ENCODE peak calls at places on chromosome 13, in four cellular contexts. T is lung, X is kidney epithelial cell, B is fibroblast of lung. G is an unnamed sample.

GRCh38 chr13:25906211-25906661 is 145.6 kb downstream of the SHISA2 start:
- DNase-seq in B (no peak), T (no peak), X (no peak), G (no peak)

GRCh38 chr13:48504606-48505369 is 28.1 kb downstream of the RCBTB2 start:
- DNase-seq in X (no peak), T (no peak), B (no peak), G (no peak)

GRCh38 chr13:101700598-101700997 is 248.1 kb downstream of the ITGBL1 start:
- DNase-seq in B (peak), X (no peak), T (no peak), G (peak)

GRCh38 chr13:23488442-23488841 is 54.9 kb upstream of the SACS start:
- DNase-seq in T (no peak), B (peak), X (no peak), G (no peak)

GRCh38 chr13:23960566-23961156 is 63.4 kb upstream of the C1QTNF9B start:
- DNase-seq in B (peak), T (no peak), X (no peak), G (no peak)

GRCh38 chr13:76848596-76848995 is 37.6 kb downstream of the KCTD12 start:
- DNase-seq in X (no peak), T (peak), B (no peak), G (no peak)

GRCh38 chr13:36480726-36481485 is 48.6 kb downstream of the CCNA1 start:
- DNase-seq in B (no peak), T (no peak), X (no peak), G (no peak)

GRCh38 chr13:26656919-26657318 is 99.4 kb downstream of the WASF3 start:
- DNase-seq in X (no peak), B (peak), T (no peak), G (peak)

GRCh38 chr13:97889803-97890202 is 63.7 kb upstream of the IPO5 start:
- DNase-seq in B (no peak), X (no peak), T (no peak), G (no peak)
- TF ChIP-seq CTCF in B (no peak), X (no peak), T (no peak), G (no peak)

GRCh38 chr13:91351123-91351522 is 3.6 kb downstream of the MIR17HG start:
- DNase-seq in B (no peak), T (no peak), X (no peak), G (no peak)
- H3K4me3 ChIP-seq in B (no peak), T (no peak), X (no peak), G (no peak)

DNA sequence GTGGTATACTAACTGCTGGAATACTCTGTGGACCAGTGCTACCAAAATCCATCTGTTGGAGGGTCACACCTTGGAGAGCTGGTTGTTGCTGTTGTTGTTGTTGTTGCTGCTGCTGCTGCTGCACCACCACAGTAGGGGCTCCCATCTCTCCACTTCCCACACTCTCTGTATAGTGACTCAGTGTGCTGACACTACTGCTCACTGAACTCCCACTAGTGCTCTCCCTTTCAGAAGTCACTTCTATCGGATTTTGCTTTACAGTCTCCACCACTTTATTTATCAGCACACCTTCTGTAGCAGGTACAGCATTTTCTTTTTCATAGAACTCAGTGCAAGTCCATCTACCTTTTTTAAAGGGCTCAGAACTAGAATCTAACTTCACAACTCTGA is 1.7 kb downstream of the TSC22D1 start:
- DNase-seq in X (no peak), T (no peak), B (no peak), G (no peak)
- TF ChIP-seq CTCF in X (no peak), T (no peak), B (peak), G (no peak)

DNA sequence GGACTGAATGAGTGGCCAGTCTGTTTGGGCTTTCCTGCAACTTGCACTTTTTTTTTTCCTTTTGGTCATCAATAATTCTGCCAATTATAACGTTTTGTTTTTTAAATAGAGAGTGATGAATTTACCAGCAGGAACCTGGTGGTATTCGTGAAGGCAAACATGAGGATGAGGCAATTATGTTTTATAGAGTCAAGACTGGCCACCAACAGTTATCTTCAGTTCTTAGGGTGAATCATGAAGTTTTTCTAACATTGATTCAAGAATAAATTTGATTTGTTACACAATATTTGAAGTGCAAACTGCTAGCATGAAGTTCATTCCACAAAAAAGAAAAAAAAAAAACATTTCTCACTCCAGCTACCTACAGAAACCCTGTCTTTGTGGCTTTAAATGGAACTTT is 244.5 kb downstream of the SPRY2 start:
- DNase-seq in X (no peak), T (no peak), B (no peak), G (no peak)
- H3K4me3 ChIP-seq in X (no peak), T (no peak), B (no peak), G (no peak)

GRCh38 chr13:99501952-99502310 is 659 bp downstream of the TM9SF2 start:
- DNase-seq in X (no peak), T (no peak), B (peak), G (no peak)

GRCh38 chr13:99505814-99506269 is 4.6 kb downstream of the TM9SF2 start:
- DNase-seq in B (peak), T (no peak), X (no peak), G (no peak)

GRCh38 chr13:99500839-99501134 is 485 bp upstream of the TM9SF2 start:
- DNase-seq in X (no peak), B (no peak), T (no peak), G (no peak)

GRCh38 chr13:99498304-99499161 is 2.7 kb upstream of the TM9SF2 start:
- DNase-seq in T (peak), X (peak), B (peak), G (peak)

DNA sequence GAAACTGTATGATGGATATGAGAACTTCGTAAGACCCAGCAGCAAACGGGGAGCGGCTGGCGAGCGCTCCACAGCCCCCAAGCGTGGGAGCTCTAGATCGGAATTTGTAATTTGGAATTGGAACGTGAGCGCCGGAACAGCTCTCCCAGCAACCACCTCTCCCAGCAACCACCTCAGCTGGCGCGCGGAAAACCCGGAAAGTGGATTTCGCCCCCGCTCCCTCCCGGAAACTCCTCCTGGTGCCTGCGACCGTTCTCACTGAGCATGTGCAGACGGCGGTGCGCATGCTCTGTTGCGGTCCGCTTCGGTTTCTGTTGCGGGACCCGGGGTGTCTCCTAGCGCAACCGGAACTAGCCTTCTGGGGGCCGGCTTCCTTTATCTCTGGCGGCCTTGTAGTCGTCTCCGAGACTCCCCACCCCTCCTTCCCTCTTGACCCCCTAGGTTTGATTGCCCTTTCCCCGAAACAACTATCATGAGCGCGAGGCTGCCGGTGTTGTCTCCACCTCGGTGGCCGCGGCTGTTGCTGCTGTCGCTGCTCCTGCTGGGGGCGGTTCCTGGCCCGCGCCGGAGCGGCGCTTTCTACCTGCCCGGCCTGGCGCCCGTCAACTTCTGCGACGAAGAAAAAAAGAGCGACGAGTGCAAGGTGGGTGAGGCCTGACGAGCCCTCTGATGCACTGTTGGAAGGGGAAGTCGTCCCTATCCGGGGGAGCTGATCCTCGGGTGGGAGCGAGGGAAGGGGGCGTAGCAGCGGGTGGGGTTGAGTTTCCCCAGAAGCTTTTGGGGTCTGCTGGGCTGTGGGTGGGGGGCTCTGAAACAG is at the start of gene TM9SF2:
- DNase-seq in X (peak), B (peak), T (peak), G (peak)
- TF ChIP-seq CTCF in X (no peak), B (no peak), T (no peak), G (no peak)

DNA sequence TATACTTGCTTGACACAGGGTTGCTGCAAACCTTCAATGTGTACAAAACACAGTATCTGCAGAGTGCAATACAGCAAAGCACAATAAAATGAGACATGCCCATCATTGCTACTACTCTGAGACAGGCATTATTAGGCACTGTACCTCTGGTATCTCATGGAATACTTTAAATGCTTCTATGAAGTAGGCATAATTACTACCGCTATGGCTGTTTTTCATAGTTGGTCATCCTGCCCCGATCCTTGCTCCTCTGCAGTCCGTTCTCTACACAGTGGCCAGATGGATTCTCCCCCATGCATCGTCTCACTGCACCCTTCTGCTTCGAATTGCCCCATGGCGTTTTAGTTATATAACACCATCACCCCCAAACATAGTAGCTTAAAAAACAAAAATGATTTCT is 83.0 kb upstream of the UBL3 start:
- DNase-seq in X (no peak), B (no peak), T (no peak), G (no peak)
- H3K4me3 ChIP-seq in X (no peak), B (no peak), T (no peak), G (no peak)

GRCh38 chr13:20812890-20813289 is 39.1 kb upstream of the EEF1AKMT1 start:
- DNase-seq in B (no peak), X (no peak), T (no peak), G (no peak)

GRCh38 chr13:20810808-20811207 is 37.0 kb upstream of the EEF1AKMT1 start:
- DNase-seq in B (no peak), T (no peak), X (no peak), G (no peak)

GRCh38 chr13:20803180-20803965 is 29.6 kb upstream of the EEF1AKMT1 start:
- DNase-seq in X (no peak), T (no peak), B (no peak), G (no peak)

GRCh38 chr13:20814224-20814910 is 40.6 kb upstream of the EEF1AKMT1 start:
- DNase-seq in X (peak), T (peak), B (peak), G (peak)

DNA sequence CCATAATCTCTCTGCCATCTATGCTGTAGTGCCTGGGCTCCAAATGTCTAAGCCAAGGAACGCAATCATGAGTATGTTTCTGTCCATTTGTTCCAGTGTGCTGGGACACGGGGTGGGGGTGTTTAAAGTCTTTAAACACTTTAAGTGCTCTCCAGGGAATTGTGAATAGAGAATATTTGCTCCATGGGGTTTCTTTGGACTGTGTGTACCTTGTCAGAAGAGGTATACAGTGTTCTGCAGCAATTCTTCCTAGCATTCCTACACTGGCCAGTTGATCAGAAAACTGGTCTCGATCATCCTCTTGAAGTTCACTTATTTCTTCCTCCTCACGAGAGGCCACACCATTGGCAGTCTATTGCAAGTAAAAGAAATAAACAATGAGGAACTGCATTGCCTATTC is 35.1 kb upstream of the EEF1AKMT1 start:
- DNase-seq in B (no peak), T (no peak), X (no peak), G (no peak)
- TF ChIP-seq CTCF in B (no peak), T (no peak), X (no peak), G (no peak)

GRCh38 chr13:94968040-94968756 is 255.9 kb upstream of the SOX21 start:
- DNase-seq in B (peak), T (no peak), X (no peak), G (no peak)
- H3K4me3 ChIP-seq in B (no peak), T (no peak), X (peak), G (peak)

GRCh38 chr13:111082240-111082639 is 32.9 kb upstream of the ARHGEF7 start:
- DNase-seq in B (no peak), T (no peak), X (no peak), G (no peak)

GRCh38 chr13:111074826-111075225 is 40.3 kb upstream of the ARHGEF7 start:
- DNase-seq in B (no peak), T (peak), X (no peak), G (no peak)

GRCh38 chr13:111076156-111077013 is 38.7 kb upstream of the ARHGEF7 start:
- DNase-seq in T (peak), X (no peak), B (no peak), G (no peak)

GRCh38 chr13:111079375-111079774 is 35.7 kb upstream of the ARHGEF7 start:
- DNase-seq in X (no peak), T (peak), B (no peak), G (no peak)

GRCh38 chr13:111080642-111081041 is 34.5 kb upstream of the ARHGEF7 start:
- DNase-seq in T (no peak), B (no peak), X (no peak), G (no peak)
- TF ChIP-seq CTCF in T (no peak), B (no peak), X (no peak), G (no peak)

GRCh38 chr13:113364933-113365371 is 1.0 kb upstream of the GRTP1 start:
- DNase-seq in B (no peak), X (no peak), T (no peak), G (no peak)
- H3K4me3 ChIP-seq in B (no peak), X (no peak), T (no peak), G (no peak)

G was measured in AG09309.